ENCODE peak calls at places on chromosome 20, in six cellular contexts. One of them, this sample, is unnamed.

GRCh38 chr20:41249371-41249770 is 68.2 kb downstream of the ZHX3 start:
- DNase-seq in NT2/D1: no peak
- DNase-seq in left ventricle myocardium inferior: peak
- DNase-seq in astrocyte: peak
- DNase-seq in foreskin fibroblast: peak
- DNase-seq in tibial nerve: peak
- DNase-seq in this sample: peak

GRCh38 chr20:10060223-10060622 is 25.4 kb downstream of the ANKEF1 start:
- DNase-seq in NT2/D1: no peak
- DNase-seq in left ventricle myocardium inferior: no peak
- DNase-seq in astrocyte: no peak
- DNase-seq in foreskin fibroblast: no peak
- DNase-seq in tibial nerve: no peak
- DNase-seq in this sample: no peak

GRCh38 chr20:59662856-59663512 is 58.6 kb downstream of the PHACTR3 start:
- DNase-seq in NT2/D1: no peak
- DNase-seq in left ventricle myocardium inferior: no peak
- DNase-seq in astrocyte: no peak
- DNase-seq in foreskin fibroblast: no peak
- DNase-seq in tibial nerve: no peak
- DNase-seq in this sample: no peak

GRCh38 chr20:60485012-60485760 is 527.0 kb downstream of the CDH26 start:
- DNase-seq in NT2/D1: no peak
- DNase-seq in left ventricle myocardium inferior: no peak
- DNase-seq in astrocyte: no peak
- DNase-seq in foreskin fibroblast: no peak
- DNase-seq in tibial nerve: no peak
- DNase-seq in this sample: no peak

GRCh38 chr20:61047515-61047914 is 204.5 kb upstream of the CDH4 start:
- DNase-seq in NT2/D1: no peak
- DNase-seq in left ventricle myocardium inferior: no peak
- DNase-seq in astrocyte: no peak
- DNase-seq in foreskin fibroblast: no peak
- DNase-seq in tibial nerve: no peak
- DNase-seq in this sample: no peak

GRCh38 chr20:43825635-43826034 is 89.0 kb upstream of the TOX2 start:
- DNase-seq in NT2/D1: no peak
- DNase-seq in left ventricle myocardium inferior: no peak
- DNase-seq in astrocyte: no peak
- DNase-seq in foreskin fibroblast: no peak
- DNase-seq in tibial nerve: no peak
- DNase-seq in this sample: no peak

GRCh38 chr20:4449977-4450715 is 271.6 kb upstream of the PRND start:
- DNase-seq in NT2/D1: no peak
- DNase-seq in left ventricle myocardium inferior: no peak
- DNase-seq in astrocyte: peak
- DNase-seq in foreskin fibroblast: no peak
- DNase-seq in tibial nerve: no peak
- DNase-seq in this sample: no peak

GRCh38 chr20:20364747-20365558 is 3.0 kb upstream of the INSM1 start:
- DNase-seq in NT2/D1: no peak
- DNase-seq in left ventricle myocardium inferior: no peak
- DNase-seq in astrocyte: no peak
- DNase-seq in foreskin fibroblast: no peak
- DNase-seq in tibial nerve: no peak
- DNase-seq in this sample: no peak

GRCh38 chr20:34703573-34704176 is 469 bp upstream of the TP53INP2 start:
- DNase-seq in NT2/D1: no peak
- DNase-seq in left ventricle myocardium inferior: no peak
- DNase-seq in astrocyte: peak
- DNase-seq in foreskin fibroblast: no peak
- DNase-seq in tibial nerve: peak
- DNase-seq in this sample: no peak

GRCh38 chr20:58982406-58983114 is 1.5 kb downstream of the NELFCD start:
- DNase-seq in NT2/D1: no peak
- DNase-seq in left ventricle myocardium inferior: no peak
- DNase-seq in astrocyte: no peak
- DNase-seq in foreskin fibroblast: no peak
- DNase-seq in tibial nerve: no peak
- DNase-seq in this sample: no peak

GRCh38 chr20:63567382-63568169 is 6.5 kb downstream of the HELZ2 start:
- DNase-seq in NT2/D1: no peak
- DNase-seq in left ventricle myocardium inferior: no peak
- DNase-seq in astrocyte: no peak
- DNase-seq in foreskin fibroblast: no peak
- DNase-seq in tibial nerve: peak
- DNase-seq in this sample: no peak

GRCh38 chr20:12670292-12670691 is 338.5 kb upstream of the SPTLC3 start:
- DNase-seq in NT2/D1: no peak
- DNase-seq in left ventricle myocardium inferior: no peak
- DNase-seq in astrocyte: no peak
- DNase-seq in foreskin fibroblast: no peak
- DNase-seq in tibial nerve: no peak
- DNase-seq in this sample: no peak

GRCh38 chr20:15916623-15917022 is 656.6 kb downstream of the KIF16B start:
- DNase-seq in NT2/D1: no peak
- DNase-seq in left ventricle myocardium inferior: no peak
- DNase-seq in astrocyte: no peak
- DNase-seq in foreskin fibroblast: no peak
- DNase-seq in tibial nerve: no peak
- DNase-seq in this sample: no peak

GRCh38 chr20:20076297-20077065 is 24.1 kb downstream of the CFAP61 start:
- DNase-seq in NT2/D1: no peak
- DNase-seq in left ventricle myocardium inferior: no peak
- DNase-seq in astrocyte: peak
- DNase-seq in foreskin fibroblast: peak
- DNase-seq in tibial nerve: no peak
- DNase-seq in this sample: peak

GRCh38 chr20:57991211-57991841 is 237.1 kb downstream of the ANKRD60 start:
- DNase-seq in NT2/D1: peak
- DNase-seq in left ventricle myocardium inferior: no peak
- DNase-seq in astrocyte: peak
- DNase-seq in foreskin fibroblast: peak
- DNase-seq in tibial nerve: no peak
- DNase-seq in this sample: no peak

GRCh38 chr20:16368645-16369292 is 204.5 kb downstream of the KIF16B start:
- DNase-seq in NT2/D1: peak
- DNase-seq in left ventricle myocardium inferior: no peak
- DNase-seq in astrocyte: peak
- DNase-seq in foreskin fibroblast: peak
- DNase-seq in tibial nerve: no peak
- DNase-seq in this sample: peak

GRCh38 chr20:50188879-50189680 is 1.6 kb upstream of the CEBPB start:
- DNase-seq in NT2/D1: no peak
- DNase-seq in left ventricle myocardium inferior: no peak
- DNase-seq in astrocyte: no peak
- DNase-seq in foreskin fibroblast: no peak
- DNase-seq in tibial nerve: no peak
- DNase-seq in this sample: no peak

GRCh38 chr20:50188287-50188688 is 2.3 kb upstream of the CEBPB start:
- DNase-seq in NT2/D1: no peak
- DNase-seq in left ventricle myocardium inferior: no peak
- DNase-seq in astrocyte: no peak
- DNase-seq in foreskin fibroblast: no peak
- DNase-seq in tibial nerve: no peak
- DNase-seq in this sample: no peak

GRCh38 chr20:50191065-50191565 is 485 bp downstream of the CEBPB start:
- DNase-seq in NT2/D1: no peak
- DNase-seq in left ventricle myocardium inferior: peak
- DNase-seq in astrocyte: no peak
- DNase-seq in foreskin fibroblast: no peak
- DNase-seq in tibial nerve: peak
- DNase-seq in this sample: no peak

GRCh38 chr20:50190251-50191064 is at the start of gene CEBPB:
- DNase-seq in NT2/D1: peak
- DNase-seq in left ventricle myocardium inferior: peak
- DNase-seq in astrocyte: peak
- DNase-seq in foreskin fibroblast: peak
- DNase-seq in tibial nerve: peak
- DNase-seq in this sample: peak

GRCh38 chr20:50189681-50190250 is 864 bp upstream of the CEBPB start:
- DNase-seq in NT2/D1: no peak
- DNase-seq in left ventricle myocardium inferior: peak
- DNase-seq in astrocyte: no peak
- DNase-seq in foreskin fibroblast: no peak
- DNase-seq in tibial nerve: no peak
- DNase-seq in this sample: no peak
- H3K4me3 ChIP-seq in NT2/D1: peak
- H3K4me3 ChIP-seq in left ventricle myocardium inferior: peak
- H3K4me3 ChIP-seq in astrocyte: no peak
- H3K4me3 ChIP-seq in foreskin fibroblast: no peak
- H3K4me3 ChIP-seq in tibial nerve: peak
- H3K4me3 ChIP-seq in this sample: no peak

GRCh38 chr20:38290829-38291581 is 13.0 kb upstream of the BPI start:
- DNase-seq in NT2/D1: peak
- DNase-seq in left ventricle myocardium inferior: peak
- DNase-seq in astrocyte: peak
- DNase-seq in foreskin fibroblast: peak
- DNase-seq in tibial nerve: no peak
- DNase-seq in this sample: peak
- H3K4me3 ChIP-seq in NT2/D1: no peak
- H3K4me3 ChIP-seq in left ventricle myocardium inferior: no peak
- H3K4me3 ChIP-seq in astrocyte: no peak
- H3K4me3 ChIP-seq in foreskin fibroblast: no peak
- H3K4me3 ChIP-seq in tibial nerve: no peak
- H3K4me3 ChIP-seq in this sample: no peak

GRCh38 chr20:40134176-40134575 is 554.9 kb downstream of the MAFB start:
- DNase-seq in NT2/D1: no peak
- DNase-seq in left ventricle myocardium inferior: no peak
- DNase-seq in astrocyte: no peak
- DNase-seq in foreskin fibroblast: no peak
- DNase-seq in tibial nerve: no peak
- DNase-seq in this sample: no peak
- H3K4me3 ChIP-seq in NT2/D1: no peak
- H3K4me3 ChIP-seq in left ventricle myocardium inferior: no peak
- H3K4me3 ChIP-seq in astrocyte: no peak
- H3K4me3 ChIP-seq in foreskin fibroblast: no peak
- H3K4me3 ChIP-seq in tibial nerve: no peak
- H3K4me3 ChIP-seq in this sample: no peak

GRCh38 chr20:31715766-31716165 is 6.9 kb downstream of the BCL2L1 start:
- DNase-seq in NT2/D1: no peak
- DNase-seq in left ventricle myocardium inferior: no peak
- DNase-seq in astrocyte: no peak
- DNase-seq in foreskin fibroblast: no peak
- DNase-seq in tibial nerve: no peak
- DNase-seq in this sample: no peak
- H3K4me3 ChIP-seq in NT2/D1: no peak
- H3K4me3 ChIP-seq in left ventricle myocardium inferior: peak
- H3K4me3 ChIP-seq in astrocyte: peak
- H3K4me3 ChIP-seq in foreskin fibroblast: no peak
- H3K4me3 ChIP-seq in tibial nerve: no peak
- H3K4me3 ChIP-seq in this sample: no peak